ENCODE peak calls at places on chromosomes 4 and X, in four cellular contexts. H is A549, J is endothelial cell of umbilical vein, V is HepG2. W is an unnamed sample.

GRCh38 chr4:4387531-4388311 is 819 bp downstream of the NSG1 start:
- DNase-seq in H (no peak), V (no peak), J (no peak), W (no peak)

GRCh38 chrX:149638860-149639259 is 7.3 kb upstream of the TMEM185A start:
- DNase-seq in H (no peak), V (no peak), J (no peak), W (no peak)

GRCh38 chr4:8071741-8072140 is 86.9 kb downstream of the ABLIM2 start:
- DNase-seq in V (no peak), H (no peak), J (no peak), W (no peak)

GRCh38 chr4:25638221-25638601 is 17.4 kb upstream of the SLC34A2 start:
- DNase-seq in H (no peak), J (no peak), V (no peak), W (no peak)

GRCh38 chr4:152943673-152944072 is 7.5 kb downstream of the FHDC1 start:
- DNase-seq in J (no peak), H (no peak), V (no peak), W (no peak)

GRCh38 chr4:139740121-139740520 is 74.5 kb downstream of the MGST2 start:
- DNase-seq in H (no peak), J (peak; percentile 12), V (no peak), W (no peak)

GRCh38 chr4:72567821-72568620 is 1.0 kb downstream of the ADAMTS3 start:
- DNase-seq in V (peak; percentile 3), J (peak; percentile 54), H (peak; percentile 40), W (peak; percentile 16)

GRCh38 chrX:53288173-53288572 is 6.8 kb upstream of the IQSEC2 start:
- DNase-seq in J (no peak), V (no peak), H (no peak), W (peak; percentile 52)

GRCh38 chr4:150960818-150961217 is 54.3 kb downstream of the LRBA start:
- DNase-seq in J (peak; percentile 46), V (peak; percentile 35), H (peak; percentile 15), W (peak; percentile 34)

GRCh38 chr4:141731481-141731880 is 95.1 kb downstream of the IL15 start:
- DNase-seq in V (no peak), J (no peak), H (no peak), W (no peak)

DNA sequence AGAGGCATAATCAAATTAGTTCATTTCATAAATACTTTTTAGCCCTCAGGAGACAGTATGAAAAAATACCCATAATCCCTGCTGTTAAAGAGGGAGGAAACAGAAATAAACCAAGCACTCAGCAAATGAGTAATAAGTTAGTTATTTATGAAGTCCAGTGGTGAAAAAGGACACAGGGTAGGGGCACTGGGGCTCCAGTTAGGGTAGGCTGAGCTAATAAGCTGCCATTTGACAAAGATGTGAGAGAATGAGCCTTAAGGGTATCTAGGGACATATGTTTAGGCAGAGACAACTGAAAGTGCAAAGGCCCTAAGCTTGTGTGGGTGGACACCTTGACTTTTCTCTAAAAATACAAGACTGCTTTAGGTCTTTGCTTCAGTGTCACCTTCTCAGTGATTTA is 94.4 kb downstream of the IL15 start:
- DNase-seq in J (no peak), H (no peak), V (no peak), W (no peak)
- TF ChIP-seq MAX in J (no peak), H (no peak), V (no peak), W (no peak)

GRCh38 chrX:49190783-49191032 is 4.5 kb upstream of the PRICKLE3 start:
- DNase-seq in J (no peak), V (no peak), H (no peak), W (no peak)
- TF ChIP-seq POLR2A in J (peak; percentile 39), V (no peak), H (peak; percentile 44), W (peak; percentile 28)

GRCh38 chr4:74635490-74636123 is 158.7 kb downstream of the BTC start:
- DNase-seq in V (no peak), H (no peak), J (no peak), W (no peak)
- TF ChIP-seq MAX in V (no peak), H (no peak), J (no peak), W (no peak)

DNA sequence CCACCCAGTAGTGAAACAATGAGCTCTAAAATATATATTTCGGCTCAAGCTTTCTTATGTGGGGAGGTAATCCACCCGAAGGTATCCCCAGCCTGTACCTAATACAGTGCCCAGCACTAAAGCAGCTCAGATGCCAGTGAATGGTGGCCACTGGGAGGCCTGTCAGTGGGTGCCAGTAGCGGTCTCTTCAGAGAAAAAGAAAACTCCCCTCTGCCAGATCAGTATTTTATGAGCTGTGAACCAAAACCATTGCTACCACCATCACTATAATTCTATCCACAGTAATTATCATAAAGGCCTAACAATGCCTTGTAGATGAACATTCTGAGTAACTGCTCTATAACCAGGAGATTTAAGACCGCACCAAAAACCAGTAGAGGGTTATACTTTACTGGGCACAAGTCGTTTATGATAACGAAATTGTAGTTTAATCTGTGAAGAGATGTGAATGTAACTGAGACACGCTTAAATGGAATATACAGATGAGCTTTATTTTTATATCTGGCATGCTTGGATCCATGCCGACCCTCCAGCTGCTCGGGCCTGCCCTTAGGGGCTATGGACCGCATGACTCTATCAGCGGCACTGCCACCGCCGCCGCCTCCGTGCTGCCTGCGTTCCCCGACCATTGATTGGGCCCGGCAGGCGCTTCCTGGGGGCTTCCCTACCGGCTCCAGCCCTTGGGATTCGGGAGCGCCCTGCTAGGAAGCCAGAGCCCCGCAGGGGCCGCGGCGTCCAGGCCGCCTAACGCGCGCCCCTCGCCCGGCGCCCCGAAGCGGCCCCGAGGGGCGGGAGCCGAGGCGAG is 586 bp upstream of the NFKB1 start:
- DNase-seq in H (no peak), V (peak; percentile 24), J (peak; percentile 61), W (peak; percentile 58)
- TF ChIP-seq POLR2A in H (no peak), V (no peak), J (no peak), W (no peak)

DNA sequence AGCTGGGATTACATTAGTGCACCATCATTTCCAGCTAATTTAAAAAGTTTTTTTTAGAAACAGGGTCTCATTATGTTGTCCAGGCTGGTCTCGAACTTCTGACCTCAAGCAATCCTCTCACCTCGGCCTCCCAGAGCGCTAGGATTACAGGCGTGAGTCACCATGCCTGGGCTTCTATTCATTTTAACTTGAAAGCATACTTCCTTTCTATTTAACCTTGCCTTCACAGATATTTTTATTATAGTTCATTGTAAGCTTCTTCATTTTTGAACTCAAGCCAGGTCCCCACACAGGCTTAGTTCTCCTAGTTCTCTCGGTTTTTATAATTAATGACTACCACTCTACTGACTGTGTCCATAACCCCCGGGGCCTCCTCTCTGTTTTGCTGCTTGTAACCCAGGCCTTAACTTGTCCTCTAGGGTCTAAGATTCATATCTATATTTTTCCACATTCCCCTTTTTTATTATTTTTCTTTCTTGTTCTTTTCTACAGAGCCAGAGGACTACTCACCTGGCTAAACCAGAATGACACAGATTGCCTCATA is 50.7 kb downstream of the SNX12 start:
- DNase-seq in J (peak; percentile 28), V (no peak), H (no peak), W (no peak)
- TF ChIP-seq MAX in J (no peak), V (no peak), H (no peak), W (no peak)

DNA sequence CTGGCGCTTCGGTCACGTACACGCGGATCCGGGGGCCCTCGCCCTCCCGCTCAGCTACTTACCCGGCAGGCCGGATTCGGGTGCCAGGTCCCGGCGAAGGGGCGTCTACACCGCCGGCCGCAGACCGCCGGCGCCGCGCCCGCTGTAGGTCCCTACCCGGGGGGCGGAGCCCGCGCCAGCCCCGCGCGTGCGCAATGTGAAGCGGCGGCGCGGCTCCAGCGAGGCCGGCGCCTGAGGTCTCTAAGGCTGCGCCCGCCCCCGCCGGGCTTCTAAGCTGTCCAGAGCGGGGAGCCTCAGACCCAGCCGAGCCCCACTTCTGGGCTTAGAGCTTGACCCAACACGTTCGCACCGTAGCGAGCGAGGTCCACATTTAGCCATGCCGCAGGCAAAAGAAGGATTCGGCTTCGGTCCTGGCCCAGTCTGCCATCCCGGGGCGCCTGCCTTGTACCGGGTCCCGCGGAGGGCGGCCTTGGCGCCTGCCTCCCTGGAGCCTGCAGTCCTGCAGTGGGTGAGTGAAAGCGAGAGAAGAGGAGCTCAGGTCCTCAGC is at the start of gene ZNF518B:
- DNase-seq in J (peak; percentile 66), V (no peak), H (peak; percentile 52), W (peak; percentile 37)
- TF ChIP-seq POLR2A in J (peak; percentile 62), V (no peak), H (peak; percentile 23), W (no peak)

GRCh38 chrX:68487924-68488323 is 10.9 kb upstream of the YIPF6 start:
- DNase-seq in H (no peak), J (no peak), V (no peak), W (no peak)

GRCh38 chrX:68492583-68492982 is 6.3 kb upstream of the YIPF6 start:
- DNase-seq in V (no peak), J (no peak), H (no peak), W (peak; percentile 27)

GRCh38 chrX:68487254-68487653 is 11.6 kb upstream of the YIPF6 start:
- DNase-seq in H (no peak), J (no peak), V (no peak), W (no peak)

GRCh38 chrX:68488657-68489056 is 10.2 kb upstream of the YIPF6 start:
- DNase-seq in H (peak; percentile 43), J (no peak), V (peak; percentile 89), W (no peak)

GRCh38 chrX:68490644-68491043 is 8.2 kb upstream of the YIPF6 start:
- DNase-seq in V (peak; percentile 58), H (peak; percentile 69), J (peak; percentile 43), W (peak; percentile 17)
- TF ChIP-seq MAX in V (no peak), H (no peak), J (no peak), W (no peak)